ENCODE peak calls at places on chromosomes 12 and 14, in five cellular contexts. D is HepG2, N is Peyer's patch, F is OCI-LY7, V is A673. J is an unnamed sample. For H3K36me3, the result is how much of the 10 kb centered on the place peaks cover.

GRCh38 chr14:37844614-37845013 is 249.2 kb downstream of the TTC6 start:
- DNase-seq in F (no peak), D (no peak), V (no peak), N (no peak), J (no peak)

GRCh38 chr14:93528884-93529558 is 98.3 kb downstream of the UNC79 start:
- DNase-seq in N (no peak), V (no peak), F (no peak), D (no peak), J (no peak)

GRCh38 chr12:114735680-114736374 is 51.9 kb upstream of the TBX3 start:
- DNase-seq in D (no peak), F (no peak), N (no peak), V (no peak), J (no peak)

GRCh38 chr14:54782803-54783659 is 119.6 kb downstream of the GCH1 start:
- DNase-seq in V (no peak), F (peak), D (peak), N (peak), J (no peak)

GRCh38 chr12:79934309-79935020 is 432 bp downstream of the PPP1R12A start:
- DNase-seq in V (peak), F (peak), N (peak), D (peak), J (peak)

GRCh38 chr14:81400202-81400678 is at the start of gene STON2:
- DNase-seq in D (no peak), F (no peak), N (no peak), V (peak), J (no peak)

GRCh38 chr14:22597771-22598098 is 365 bp upstream of the ABHD4 start:
- DNase-seq in V (no peak), N (no peak), F (no peak), D (no peak), J (no peak)

GRCh38 chr12:131045705-131046460 is 92.2 kb downstream of the ADGRD1 start:
- DNase-seq in N (no peak), F (no peak), D (no peak), V (no peak), J (peak)

GRCh38 chr14:24032727-24033418 is 18.9 kb upstream of the CARMIL3 start:
- DNase-seq in F (no peak), D (peak), V (no peak), N (no peak), J (no peak)

GRCh38 chr14:77495354-77495753 is 3.3 kb downstream of the ISM2 start:
- DNase-seq in F (no peak), N (no peak), V (peak), D (no peak), J (peak)

GRCh38 chr12:57208946-57209282 is 7.7 kb upstream of the NXPH4 start:
- DNase-seq in N (no peak), D (no peak), V (no peak), F (no peak), J (no peak)

GRCh38 chr14:105422695-105423487 is 3.3 kb downstream of the MTA1 start:
- DNase-seq in N (no peak), D (no peak), F (no peak), V (no peak), J (no peak)

GRCh38 chr14:23121401-23121800 is 2.3 kb upstream of the CEBPE start:
- DNase-seq in D (no peak), N (peak), F (peak), V (no peak), J (no peak)

GRCh38 chr14:38207830-38208815 is at the start of gene SSTR1:
- DNase-seq in D (peak), V (peak), N (no peak), F (no peak), J (peak)

GRCh38 chr12:54612216-54612750 is 22.4 kb downstream of the LACRT start:
- DNase-seq in V (no peak), N (no peak), D (no peak), F (no peak), J (no peak)

GRCh38 chr12:75969768-75970167 is 61.8 kb downstream of the PHLDA1 start:
- DNase-seq in N (no peak), V (no peak), F (no peak), D (no peak), J (no peak)

GRCh38 chr12:63445266-63445665 is 223.0 kb downstream of the DPY19L2 start:
- DNase-seq in V (peak), D (no peak), F (no peak), N (no peak), J (no peak)

GRCh38 chr14:37253905-37254304 is 56.2 kb downstream of the MIPOL1 start:
- DNase-seq in V (peak), F (no peak), D (no peak), N (no peak), J (no peak)

GRCh38 chr12:20646239-20646827 is 48.8 kb upstream of the SLCO1C1 start:
- DNase-seq in V (peak), D (peak), F (peak), N (no peak), J (no peak)

GRCh38 chr12:24256636-24257150 is 307.2 kb upstream of the SOX5 start:
- DNase-seq in V (no peak), D (no peak), F (no peak), N (no peak), J (no peak)

GRCh38 chr12:8033153-8034044 is 883 bp downstream of the FOXJ2 start:
- DNase-seq in F (peak), D (no peak), V (peak), N (peak), J (no peak)

GRCh38 chr14:50088117-50088515 is 28.3 kb downstream of the VCPKMT start:
- DNase-seq in F (no peak), N (no peak), D (no peak), V (no peak), J (no peak)

GRCh38 chr14:104694991-104695659 is 5.7 kb downstream of the INF2 start:
- DNase-seq in D (no peak), V (peak), N (peak), F (no peak), J (no peak)

DNA sequence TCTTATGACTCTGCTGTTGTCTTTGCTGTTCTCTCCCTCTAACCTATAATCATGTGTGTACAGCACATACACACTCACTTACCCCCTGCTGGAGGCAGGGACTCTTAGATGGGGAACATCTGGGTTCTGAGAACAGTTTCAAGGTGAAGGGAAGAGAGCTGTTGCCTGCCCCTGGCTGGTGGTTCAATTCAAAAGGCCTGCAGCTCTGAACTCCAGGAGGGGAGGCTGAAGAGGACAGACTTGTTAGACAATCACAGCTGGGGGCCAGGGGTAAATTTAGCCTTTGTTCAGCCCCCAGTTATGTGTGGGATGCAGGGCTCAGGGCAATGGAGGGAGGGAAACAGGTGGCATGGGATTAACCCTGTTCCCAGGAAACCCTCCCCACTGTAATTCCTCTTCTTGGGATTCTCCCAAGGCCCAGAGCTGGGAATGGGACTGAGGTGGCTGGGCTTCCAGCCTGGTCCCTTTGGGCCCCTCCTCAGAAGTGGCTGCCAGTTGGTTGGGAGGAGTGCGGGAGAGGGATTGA is 1.9 kb downstream of the MYL6B start:
- DNase-seq in D (no peak), F (peak), V (no peak), N (no peak), J (no peak)
- H3K27ac ChIP-seq in D (no peak), F (peak), V (no peak), N (no peak), J (no peak)

GRCh38 chr14:91186515-91187066 is 57.9 kb downstream of the GPR68 start:
- DNase-seq in F (no peak), V (no peak), N (no peak), D (no peak), J (no peak)

GRCh38 chr14:91185721-91186120 is 58.8 kb downstream of the GPR68 start:
- DNase-seq in D (no peak), V (no peak), N (no peak), F (no peak), J (no peak)

GRCh38 chr14:91187271-91187670 is 57.2 kb downstream of the GPR68 start:
- DNase-seq in D (no peak), F (no peak), N (no peak), V (no peak), J (no peak)

GRCh38 chr14:91184559-91184958 is 59.9 kb downstream of the GPR68 start:
- DNase-seq in N (no peak), V (no peak), D (no peak), F (no peak), J (no peak)
- H3K36me3 ChIP-seq in N (half or more), V (under half), D (half or more), F (half or more), J (half or more)

GRCh38 chr12:52041695-52042123 is 9.5 kb upstream of the NR4A1 start:
- DNase-seq in F (peak), D (no peak), V (no peak), N (peak), J (no peak)
- TF ChIP-seq CTCF in F (peak), D (no peak), V (no peak), N (no peak), J (no peak)

DNA sequence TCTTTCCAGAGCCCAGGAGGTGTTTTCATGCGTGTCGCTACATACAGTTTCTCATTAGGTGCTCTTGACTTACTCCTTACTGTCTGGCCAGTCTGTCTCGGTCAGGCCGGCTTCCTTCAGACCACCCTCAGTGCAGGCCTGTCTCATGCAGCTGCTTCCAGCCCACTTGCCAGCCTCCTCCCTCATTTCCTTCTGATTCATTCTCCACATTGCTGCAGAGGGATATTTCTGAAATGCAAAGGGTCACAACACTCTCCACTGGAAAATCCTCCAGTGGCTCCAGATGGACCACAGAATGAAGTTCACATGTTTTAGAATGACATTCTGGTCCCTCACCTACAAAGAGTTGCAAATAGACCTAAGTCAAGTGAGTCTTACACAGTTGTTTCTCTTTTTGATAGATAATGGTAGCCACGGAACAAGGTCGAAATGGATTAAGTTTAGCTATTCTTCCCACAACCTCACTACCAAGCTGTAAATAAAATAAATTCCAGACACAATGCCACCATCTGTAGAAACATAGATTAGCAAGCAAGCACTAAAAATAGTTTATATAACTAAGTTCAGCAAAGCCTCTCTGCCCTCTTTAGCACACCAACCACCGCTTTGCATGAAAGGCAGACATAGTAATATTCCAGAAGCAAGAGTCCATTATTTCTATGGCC is 146.9 kb downstream of the ESR2 start:
- DNase-seq in N (no peak), F (no peak), D (no peak), V (no peak), J (no peak)
- H3K27ac ChIP-seq in N (no peak), F (no peak), D (no peak), V (no peak), J (no peak)

GRCh38 chr12:95066091-95066855 is 7.1 kb downstream of the NR2C1 start:
- DNase-seq in V (no peak), F (no peak), N (no peak), D (no peak), J (no peak)
- H3K36me3 ChIP-seq in V (under half), F (half or more), N (under half), D (under half), J (half or more)

GRCh38 chr14:70585221-70585620 is 15.2 kb downstream of the MED6 start:
- DNase-seq in V (peak), N (no peak), D (no peak), F (no peak), J (no peak)
- TF ChIP-seq CTCF in V (peak), N (no peak), D (peak), F (peak), J (no peak)